ENCODE peak calls at places on chromosomes 5 and 9, in nine cellular contexts. One of them, this sample, is unnamed.

GRCh38 chr5:119323630-119324000 is 32.2 kb upstream of the TNFAIP8 start:
- DNase-seq in GM13977: no peak
- DNase-seq in NCI-H446 treated with DMSO at 0.1 percent for 48 hours: peak; percentile 90
- DNase-seq in putamen: no peak
- DNase-seq in activated naive CD8-positive, alpha-beta T cell treated with anti-CD3 and anti-CD28 coated beads, Interleukin-2, amount 50 U/mL, for 24 hours: no peak
- DNase-seq in HEK293T: peak; percentile 23
- DNase-seq in GM06990: no peak
- DNase-seq in stimulated activated CD4-positive, alpha-beta T cell treated with anti-CD3 and anti-CD28 coated beads, TNF-alpha, amount 100 ng/mL, for 4 hours: no peak
- DNase-seq in endothelial cell: no peak
- DNase-seq in this sample: no peak

GRCh38 chr5:105238561-105238960 is 1676.0 kb upstream of the NUDT12 start:
- DNase-seq in GM13977: no peak
- DNase-seq in endothelial cell: no peak
- DNase-seq in activated naive CD8-positive, alpha-beta T cell treated with anti-CD3 and anti-CD28 coated beads, Interleukin-2, amount 50 U/mL, for 24 hours: no peak
- DNase-seq in NCI-H446 treated with DMSO at 0.1 percent for 48 hours: no peak
- DNase-seq in stimulated activated CD4-positive, alpha-beta T cell treated with anti-CD3 and anti-CD28 coated beads, TNF-alpha, amount 100 ng/mL, for 4 hours: no peak
- DNase-seq in GM06990: no peak
- DNase-seq in HEK293T: no peak
- DNase-seq in putamen: no peak
- DNase-seq in this sample: no peak

GRCh38 chr5:90293931-90294330 is 115.6 kb downstream of the CETN3 start:
- DNase-seq in NCI-H446 treated with DMSO at 0.1 percent for 48 hours: no peak
- DNase-seq in putamen: no peak
- DNase-seq in GM13977: no peak
- DNase-seq in activated naive CD8-positive, alpha-beta T cell treated with anti-CD3 and anti-CD28 coated beads, Interleukin-2, amount 50 U/mL, for 24 hours: no peak
- DNase-seq in GM06990: no peak
- DNase-seq in HEK293T: no peak
- DNase-seq in stimulated activated CD4-positive, alpha-beta T cell treated with anti-CD3 and anti-CD28 coated beads, TNF-alpha, amount 100 ng/mL, for 4 hours: no peak
- DNase-seq in endothelial cell: no peak
- DNase-seq in this sample: no peak

GRCh38 chr5:155943516-155944407 is 383.2 kb upstream of the SGCD start:
- DNase-seq in GM06990: no peak
- DNase-seq in HEK293T: peak; percentile 48
- DNase-seq in NCI-H446 treated with DMSO at 0.1 percent for 48 hours: peak; percentile 42
- DNase-seq in stimulated activated CD4-positive, alpha-beta T cell treated with anti-CD3 and anti-CD28 coated beads, TNF-alpha, amount 100 ng/mL, for 4 hours: no peak
- DNase-seq in GM13977: peak; percentile 32
- DNase-seq in endothelial cell: peak; percentile 53
- DNase-seq in activated naive CD8-positive, alpha-beta T cell treated with anti-CD3 and anti-CD28 coated beads, Interleukin-2, amount 50 U/mL, for 24 hours: peak; percentile 9
- DNase-seq in putamen: peak; percentile 34
- DNase-seq in this sample: peak; percentile 29

GRCh38 chr9:128149951-128150593 is 819 bp downstream of the LCN2 start:
- DNase-seq in HEK293T: no peak
- DNase-seq in endothelial cell: no peak
- DNase-seq in GM13977: no peak
- DNase-seq in putamen: no peak
- DNase-seq in stimulated activated CD4-positive, alpha-beta T cell treated with anti-CD3 and anti-CD28 coated beads, TNF-alpha, amount 100 ng/mL, for 4 hours: no peak
- DNase-seq in NCI-H446 treated with DMSO at 0.1 percent for 48 hours: no peak
- DNase-seq in GM06990: no peak
- DNase-seq in activated naive CD8-positive, alpha-beta T cell treated with anti-CD3 and anti-CD28 coated beads, Interleukin-2, amount 50 U/mL, for 24 hours: no peak
- DNase-seq in this sample: no peak

GRCh38 chr5:106376522-106376921 is 1294.2 kb downstream of the EFNA5 start:
- DNase-seq in endothelial cell: no peak
- DNase-seq in NCI-H446 treated with DMSO at 0.1 percent for 48 hours: no peak
- DNase-seq in HEK293T: no peak
- DNase-seq in stimulated activated CD4-positive, alpha-beta T cell treated with anti-CD3 and anti-CD28 coated beads, TNF-alpha, amount 100 ng/mL, for 4 hours: no peak
- DNase-seq in GM13977: no peak
- DNase-seq in activated naive CD8-positive, alpha-beta T cell treated with anti-CD3 and anti-CD28 coated beads, Interleukin-2, amount 50 U/mL, for 24 hours: no peak
- DNase-seq in GM06990: no peak
- DNase-seq in putamen: no peak
- DNase-seq in this sample: no peak

GRCh38 chr5:111853748-111854147 is 96.8 kb upstream of the NREP start:
- DNase-seq in GM13977: peak; percentile 11
- DNase-seq in activated naive CD8-positive, alpha-beta T cell treated with anti-CD3 and anti-CD28 coated beads, Interleukin-2, amount 50 U/mL, for 24 hours: peak; percentile 2
- DNase-seq in stimulated activated CD4-positive, alpha-beta T cell treated with anti-CD3 and anti-CD28 coated beads, TNF-alpha, amount 100 ng/mL, for 4 hours: no peak
- DNase-seq in HEK293T: no peak
- DNase-seq in NCI-H446 treated with DMSO at 0.1 percent for 48 hours: peak; percentile 6
- DNase-seq in GM06990: no peak
- DNase-seq in endothelial cell: no peak
- DNase-seq in putamen: no peak
- DNase-seq in this sample: no peak

GRCh38 chr5:124741711-124742496 is 4.5 kb downstream of the ZNF608 start:
- DNase-seq in GM06990: no peak
- DNase-seq in activated naive CD8-positive, alpha-beta T cell treated with anti-CD3 and anti-CD28 coated beads, Interleukin-2, amount 50 U/mL, for 24 hours: no peak
- DNase-seq in putamen: no peak
- DNase-seq in stimulated activated CD4-positive, alpha-beta T cell treated with anti-CD3 and anti-CD28 coated beads, TNF-alpha, amount 100 ng/mL, for 4 hours: no peak
- DNase-seq in endothelial cell: no peak
- DNase-seq in NCI-H446 treated with DMSO at 0.1 percent for 48 hours: peak; percentile 68
- DNase-seq in GM13977: no peak
- DNase-seq in HEK293T: peak; percentile 35
- DNase-seq in this sample: no peak

GRCh38 chr5:72063219-72063819 is 44.0 kb upstream of the MAP1B start:
- DNase-seq in GM13977: no peak
- DNase-seq in activated naive CD8-positive, alpha-beta T cell treated with anti-CD3 and anti-CD28 coated beads, Interleukin-2, amount 50 U/mL, for 24 hours: peak; percentile 18
- DNase-seq in putamen: no peak
- DNase-seq in stimulated activated CD4-positive, alpha-beta T cell treated with anti-CD3 and anti-CD28 coated beads, TNF-alpha, amount 100 ng/mL, for 4 hours: no peak
- DNase-seq in GM06990: no peak
- DNase-seq in NCI-H446 treated with DMSO at 0.1 percent for 48 hours: no peak
- DNase-seq in HEK293T: peak; percentile 54
- DNase-seq in endothelial cell: peak; percentile 45
- DNase-seq in this sample: peak; percentile 13

GRCh38 chr5:142720561-142721275 is 34.8 kb upstream of the FGF1 start:
- DNase-seq in activated naive CD8-positive, alpha-beta T cell treated with anti-CD3 and anti-CD28 coated beads, Interleukin-2, amount 50 U/mL, for 24 hours: no peak
- DNase-seq in GM06990: no peak
- DNase-seq in putamen: no peak
- DNase-seq in endothelial cell: no peak
- DNase-seq in NCI-H446 treated with DMSO at 0.1 percent for 48 hours: no peak
- DNase-seq in stimulated activated CD4-positive, alpha-beta T cell treated with anti-CD3 and anti-CD28 coated beads, TNF-alpha, amount 100 ng/mL, for 4 hours: no peak
- DNase-seq in GM13977: no peak
- DNase-seq in HEK293T: no peak
- DNase-seq in this sample: no peak

GRCh38 chr5:141182248-141182647 is at the start of gene PCDHB16:
- DNase-seq in endothelial cell: peak; percentile 60
- DNase-seq in putamen: peak; percentile 47
- DNase-seq in GM13977: no peak
- DNase-seq in GM06990: no peak
- DNase-seq in NCI-H446 treated with DMSO at 0.1 percent for 48 hours: no peak
- DNase-seq in HEK293T: peak; percentile 14
- DNase-seq in activated naive CD8-positive, alpha-beta T cell treated with anti-CD3 and anti-CD28 coated beads, Interleukin-2, amount 50 U/mL, for 24 hours: no peak
- DNase-seq in stimulated activated CD4-positive, alpha-beta T cell treated with anti-CD3 and anti-CD28 coated beads, TNF-alpha, amount 100 ng/mL, for 4 hours: no peak
- DNase-seq in this sample: no peak

GRCh38 chr5:111755942-111756353 is 1.0 kb downstream of the NREP start:
- DNase-seq in activated naive CD8-positive, alpha-beta T cell treated with anti-CD3 and anti-CD28 coated beads, Interleukin-2, amount 50 U/mL, for 24 hours: no peak
- DNase-seq in HEK293T: no peak
- DNase-seq in putamen: no peak
- DNase-seq in NCI-H446 treated with DMSO at 0.1 percent for 48 hours: peak; percentile 57
- DNase-seq in GM06990: no peak
- DNase-seq in GM13977: no peak
- DNase-seq in endothelial cell: no peak
- DNase-seq in stimulated activated CD4-positive, alpha-beta T cell treated with anti-CD3 and anti-CD28 coated beads, TNF-alpha, amount 100 ng/mL, for 4 hours: no peak
- DNase-seq in this sample: no peak

GRCh38 chr9:137276757-137277328 is 683 bp upstream of the TOR4A start:
- DNase-seq in GM13977: no peak
- DNase-seq in activated naive CD8-positive, alpha-beta T cell treated with anti-CD3 and anti-CD28 coated beads, Interleukin-2, amount 50 U/mL, for 24 hours: no peak
- DNase-seq in putamen: no peak
- DNase-seq in NCI-H446 treated with DMSO at 0.1 percent for 48 hours: no peak
- DNase-seq in stimulated activated CD4-positive, alpha-beta T cell treated with anti-CD3 and anti-CD28 coated beads, TNF-alpha, amount 100 ng/mL, for 4 hours: no peak
- DNase-seq in GM06990: peak; percentile 48
- DNase-seq in endothelial cell: peak; percentile 46
- DNase-seq in HEK293T: no peak
- DNase-seq in this sample: no peak

GRCh38 chr9:34701023-34701768 is 8.7 kb downstream of the CCL21 start:
- DNase-seq in endothelial cell: peak; percentile 89
- DNase-seq in putamen: peak; percentile 69
- DNase-seq in stimulated activated CD4-positive, alpha-beta T cell treated with anti-CD3 and anti-CD28 coated beads, TNF-alpha, amount 100 ng/mL, for 4 hours: peak; percentile 59
- DNase-seq in HEK293T: peak; percentile 91
- DNase-seq in GM06990: peak; percentile 24
- DNase-seq in GM13977: peak; percentile 76
- DNase-seq in activated naive CD8-positive, alpha-beta T cell treated with anti-CD3 and anti-CD28 coated beads, Interleukin-2, amount 50 U/mL, for 24 hours: peak; percentile 87
- DNase-seq in NCI-H446 treated with DMSO at 0.1 percent for 48 hours: peak; percentile 20
- DNase-seq in this sample: peak; percentile 84